ENCODE peak calls at places on chromosomes 1 and 21, in seven cellular contexts. G, W, J, S, E, O and N are unnamed samples.

GRCh38 chr1:184457500-184457899 is 70.7 kb downstream of the C1orf21 start:
- DNase-seq in G (no peak), W (no peak), J (no peak), S (no peak), E (no peak), O (no peak), N (no peak)

GRCh38 chr1:55559111-55559510 is 343.9 kb upstream of the USP24 start:
- DNase-seq in G (no peak), W (no peak), J (no peak), S (no peak), E (no peak), O (no peak), N (peak; percentile 24)

GRCh38 chr1:221841291-221841982 is 99.5 kb upstream of the DUSP10 start:
- DNase-seq in G (no peak), W (no peak), J (no peak), S (no peak), E (no peak), O (no peak), N (no peak)

GRCh38 chr1:177368255-177368654 is 197.5 kb downstream of the BRINP2 start:
- DNase-seq in G (no peak), W (no peak), J (no peak), S (no peak), E (no peak), O (no peak), N (peak; percentile 52)

GRCh38 chr1:31376374-31377134 is 3.7 kb upstream of the FABP3 start:
- DNase-seq in G (peak; percentile 89), W (no peak), J (no peak), S (no peak), E (peak; percentile 60), O (no peak), N (peak; percentile 84)

GRCh38 chr21:34545079-34545884 is 33.3 kb upstream of the KCNE1 start:
- DNase-seq in G (no peak), W (no peak), J (no peak), S (no peak), E (no peak), O (no peak), N (no peak)

GRCh38 chr1:153827168-153827964 is 52.2 kb downstream of the SLC27A3 start:
- DNase-seq in G (no peak), W (no peak), J (no peak), S (no peak), E (no peak), O (no peak), N (no peak)

GRCh38 chr1:223831755-223832636 is 13.8 kb downstream of the TP53BP2 start:
- DNase-seq in G (no peak), W (peak; percentile 24), J (peak; percentile 65), S (no peak), E (peak; percentile 40), O (no peak), N (peak; percentile 53)

GRCh38 chr21:28193189-28193588 is 799.5 kb downstream of the LTN1 start:
- DNase-seq in G (no peak), W (no peak), J (no peak), S (no peak), E (no peak), O (no peak), N (no peak)

GRCh38 chr1:227764019-227764391 is 28.8 kb downstream of the SNAP47 start:
- DNase-seq in G (no peak), W (no peak), J (no peak), S (no peak), E (peak; percentile 90), O (no peak), N (peak; percentile 66)

GRCh38 chr1:244653439-244654283 is 735 bp downstream of the DESI2 start:
- DNase-seq in G (no peak), W (peak; percentile 21), J (no peak), S (no peak), E (peak; percentile 13), O (peak; percentile 30), N (peak; percentile 25)

GRCh38 chr1:30757196-30757949 is at the start of gene LAPTM5:
- DNase-seq in G (no peak), W (peak; percentile 72), J (no peak), S (peak; percentile 56), E (no peak), O (peak; percentile 61), N (no peak)

GRCh38 chr1:47212636-47213229 is 19.3 kb downstream of the TAL1 start:
- DNase-seq in G (no peak), W (no peak), J (no peak), S (no peak), E (no peak), O (no peak), N (no peak)

GRCh38 chr1:107091418-107091817 is 34.9 kb downstream of the PRMT6 start:
- DNase-seq in G (no peak), W (no peak), J (no peak), S (no peak), E (no peak), O (no peak), N (no peak)

GRCh38 chr1:202580604-202581003 is 129.7 kb downstream of the SYT2 start:
- DNase-seq in G (no peak), W (no peak), J (no peak), S (no peak), E (no peak), O (no peak), N (no peak)

GRCh38 chr1:53654216-53655210 is 84.5 kb downstream of the GLIS1 start:
- DNase-seq in G (peak; percentile 49), W (no peak), J (no peak), S (no peak), E (no peak), O (no peak), N (no peak)
- H3K27ac ChIP-seq in G (peak overlapping the region; percentile 61), W (no peak overlapping the region), J (no peak overlapping the region), S (no peak overlapping the region), E (no peak overlapping the region), O (no peak overlapping the region), N (no peak overlapping the region)

GRCh38 chr1:179194068-179194537 is 35.4 kb downstream of the ABL2 start:
- DNase-seq in G (no peak), W (no peak), J (no peak), S (no peak), E (no peak), O (no peak), N (no peak)

GRCh38 chr1:179190861-179191260 is 38.6 kb downstream of the ABL2 start:
- DNase-seq in G (no peak), W (peak; percentile 6), J (no peak), S (no peak), E (no peak), O (no peak), N (no peak)

GRCh38 chr1:179197690-179198297 is 31.7 kb downstream of the ABL2 start:
- DNase-seq in G (no peak), W (no peak), J (no peak), S (no peak), E (no peak), O (no peak), N (no peak)

DNA sequence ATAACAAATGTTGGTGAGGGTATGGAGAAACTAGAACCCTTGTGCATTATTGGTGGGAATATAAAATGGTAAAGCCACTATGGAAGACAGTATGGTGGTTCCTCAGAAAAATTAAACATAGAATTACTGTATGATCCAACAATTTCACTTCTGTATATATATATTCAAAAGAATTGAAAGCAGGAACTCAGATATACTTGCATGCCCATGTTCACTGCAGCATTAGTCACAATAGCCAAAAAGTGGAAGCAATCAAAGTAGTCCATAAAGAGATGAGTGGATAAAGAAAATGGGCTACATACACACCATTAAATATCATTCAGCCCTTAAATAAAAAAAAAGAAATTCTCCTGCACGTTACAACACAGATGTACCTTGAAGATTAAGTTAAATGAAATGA is 34.1 kb downstream of the ABL2 start:
- DNase-seq in G (no peak), W (no peak), J (no peak), S (no peak), E (no peak), O (no peak), N (no peak)
- H3K27ac ChIP-seq in G (no peak overlapping the region), W (no peak overlapping the region), J (no peak overlapping the region), S (no peak overlapping the region), E (no peak overlapping the region), O (no peak overlapping the region), N (no peak overlapping the region)

GRCh38 chr1:231808990-231809389 is 182.4 kb downstream of the DISC1 start:
- DNase-seq in G (no peak), W (no peak), J (no peak), S (peak; percentile 41), E (peak; percentile 43), O (no peak), N (no peak)

GRCh38 chr1:231807498-231807897 is 180.9 kb downstream of the DISC1 start:
- DNase-seq in G (no peak), W (no peak), J (no peak), S (no peak), E (no peak), O (no peak), N (no peak)

GRCh38 chr1:231806623-231807470 is 180.3 kb downstream of the DISC1 start:
- DNase-seq in G (no peak), W (peak; percentile 24), J (peak; percentile 59), S (peak; percentile 31), E (peak; percentile 30), O (peak; percentile 9), N (peak; percentile 23)

GRCh38 chr1:231810415-231810814 is 183.8 kb downstream of the DISC1 start:
- DNase-seq in G (no peak), W (no peak), J (no peak), S (no peak), E (no peak), O (no peak), N (no peak)

DNA sequence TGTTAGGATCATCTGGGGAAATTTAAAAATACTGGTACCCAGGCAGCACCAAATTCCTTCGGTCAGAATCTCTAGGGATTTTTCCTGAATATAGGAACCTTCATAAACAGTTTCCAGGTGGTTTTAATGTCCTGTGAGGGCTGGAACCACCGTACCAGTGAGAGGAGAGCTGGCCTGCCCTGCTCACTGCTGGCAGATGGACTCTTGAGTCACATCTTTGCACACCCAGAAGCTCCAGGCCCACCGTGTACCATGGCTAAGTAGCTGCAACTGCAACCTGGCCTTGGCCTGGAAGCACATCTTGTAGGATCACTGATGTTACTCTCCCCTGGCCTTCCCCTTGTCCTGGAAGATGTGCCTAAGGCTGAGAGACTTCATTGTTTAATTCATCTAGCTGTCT is 181.5 kb downstream of the DISC1 start:
- DNase-seq in G (no peak), W (no peak), J (no peak), S (no peak), E (no peak), O (no peak), N (no peak)
- H3K27ac ChIP-seq in G (no peak overlapping the region), W (no peak overlapping the region), J (no peak overlapping the region), S (no peak overlapping the region), E (peak overlapping the region; percentile 68), O (no peak overlapping the region), N (no peak overlapping the region)

DNA sequence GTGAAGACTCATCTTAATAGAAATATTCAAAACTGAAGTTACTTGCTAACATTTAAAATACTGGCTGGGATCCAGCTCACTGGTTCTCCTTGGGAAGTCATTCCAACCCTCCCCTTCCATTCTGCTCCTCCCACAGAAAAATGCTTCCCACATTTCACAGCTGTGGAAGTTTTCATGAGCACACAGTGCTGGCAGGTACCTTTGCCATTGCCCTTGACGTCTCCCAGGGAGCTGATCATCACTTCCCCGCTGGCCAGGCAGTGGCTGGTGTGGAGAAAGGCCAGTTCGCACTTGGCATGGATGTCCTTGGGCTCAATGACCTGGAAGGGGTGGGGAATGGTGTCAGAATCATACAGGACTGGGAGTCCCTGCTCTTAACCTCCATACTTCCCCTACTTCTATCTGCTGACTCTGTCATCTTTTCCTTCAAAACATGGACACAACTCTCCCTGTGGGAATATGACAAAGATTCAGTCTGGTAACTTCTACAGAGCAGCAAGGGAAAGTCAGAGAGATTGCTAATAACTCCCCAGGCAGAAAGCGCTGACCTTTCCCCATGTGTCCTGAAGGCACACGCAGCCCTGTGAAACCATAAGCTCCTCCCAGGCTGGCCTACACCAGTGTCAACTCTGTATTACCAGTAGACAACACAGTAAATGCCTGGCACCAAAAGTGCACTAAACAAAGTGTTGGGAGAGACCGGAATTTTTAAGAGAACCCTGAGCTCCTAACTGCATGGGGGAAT is 4.3 kb downstream of the SELENBP1 start:
- DNase-seq in G (no peak), W (no peak), J (no peak), S (no peak), E (no peak), O (no peak), N (no peak)
- H3K27ac ChIP-seq in G (no peak overlapping the region), W (no peak overlapping the region), J (no peak overlapping the region), S (no peak overlapping the region), E (no peak overlapping the region), O (no peak overlapping the region), N (no peak overlapping the region)